ENCODE peak calls at places on chromosomes 11 and 22, in eight cellular contexts. One of them, this sample, is unnamed.

GRCh38 chr11:98423933-98424332 is 596.8 kb upstream of the CNTN5 start:
- DNase-seq in progenitor cell of endocrine pancreas: no peak
- DNase-seq in WTC11: no peak
- DNase-seq in fibroblast of mammary gland: no peak
- DNase-seq in endodermal cell: no peak
- DNase-seq in left ventricle myocardium inferior: no peak
- DNase-seq in testis: no peak
- DNase-seq in GM12865: no peak
- DNase-seq in this sample: no peak

GRCh38 chr22:48957987-48958321 is 869.7 kb downstream of the BRD1 start:
- DNase-seq in testis: peak
- DNase-seq in progenitor cell of endocrine pancreas: no peak
- DNase-seq in fibroblast of mammary gland: no peak
- DNase-seq in left ventricle myocardium inferior: no peak
- DNase-seq in GM12865: no peak
- DNase-seq in WTC11: no peak
- DNase-seq in endodermal cell: no peak
- DNase-seq in this sample: no peak

GRCh38 chr11:7545611-7546010 is 31.8 kb downstream of the PPFIBP2 start:
- DNase-seq in left ventricle myocardium inferior: no peak
- DNase-seq in GM12865: no peak
- DNase-seq in fibroblast of mammary gland: no peak
- DNase-seq in testis: no peak
- DNase-seq in progenitor cell of endocrine pancreas: no peak
- DNase-seq in WTC11: no peak
- DNase-seq in endodermal cell: no peak
- DNase-seq in this sample: no peak

GRCh38 chr11:65448074-65448417 is 25.4 kb downstream of the NEAT1 start:
- DNase-seq in left ventricle myocardium inferior: no peak
- DNase-seq in progenitor cell of endocrine pancreas: no peak
- DNase-seq in endodermal cell: no peak
- DNase-seq in fibroblast of mammary gland: peak
- DNase-seq in testis: no peak
- DNase-seq in WTC11: no peak
- DNase-seq in GM12865: no peak
- DNase-seq in this sample: no peak

GRCh38 chr11:124276081-124276480 is 19.9 kb downstream of the OR8G5 start:
- DNase-seq in testis: no peak
- DNase-seq in progenitor cell of endocrine pancreas: no peak
- DNase-seq in endodermal cell: no peak
- DNase-seq in GM12865: no peak
- DNase-seq in left ventricle myocardium inferior: no peak
- DNase-seq in WTC11: no peak
- DNase-seq in fibroblast of mammary gland: peak
- DNase-seq in this sample: no peak

GRCh38 chr22:37186228-37186996 is 1.6 kb downstream of the C1QTNF6 start:
- DNase-seq in testis: no peak
- DNase-seq in endodermal cell: peak
- DNase-seq in GM12865: peak
- DNase-seq in fibroblast of mammary gland: peak
- DNase-seq in WTC11: no peak
- DNase-seq in progenitor cell of endocrine pancreas: no peak
- DNase-seq in left ventricle myocardium inferior: peak
- DNase-seq in this sample: peak

GRCh38 chr22:45885941-45886395 is 91.0 kb downstream of the WNT7B start:
- DNase-seq in progenitor cell of endocrine pancreas: no peak
- DNase-seq in testis: no peak
- DNase-seq in endodermal cell: peak
- DNase-seq in WTC11: peak
- DNase-seq in GM12865: no peak
- DNase-seq in left ventricle myocardium inferior: peak
- DNase-seq in fibroblast of mammary gland: no peak
- DNase-seq in this sample: no peak

GRCh38 chr22:46572911-46573780 is 35.7 kb upstream of the CELSR1 start:
- DNase-seq in WTC11: no peak
- DNase-seq in fibroblast of mammary gland: no peak
- DNase-seq in endodermal cell: peak
- DNase-seq in progenitor cell of endocrine pancreas: no peak
- DNase-seq in left ventricle myocardium inferior: peak
- DNase-seq in testis: no peak
- DNase-seq in GM12865: no peak
- DNase-seq in this sample: no peak

GRCh38 chr11:10979529-10979928 is 121.7 kb upstream of the ZBED5 start:
- DNase-seq in endodermal cell: no peak
- DNase-seq in left ventricle myocardium inferior: no peak
- DNase-seq in WTC11: no peak
- DNase-seq in fibroblast of mammary gland: no peak
- DNase-seq in testis: no peak
- DNase-seq in progenitor cell of endocrine pancreas: no peak
- DNase-seq in GM12865: peak
- DNase-seq in this sample: no peak

GRCh38 chr11:134032501-134033091 is 36.3 kb upstream of the JAM3 start:
- DNase-seq in progenitor cell of endocrine pancreas: no peak
- DNase-seq in WTC11: peak
- DNase-seq in endodermal cell: peak
- DNase-seq in left ventricle myocardium inferior: no peak
- DNase-seq in GM12865: no peak
- DNase-seq in fibroblast of mammary gland: no peak
- DNase-seq in testis: peak
- DNase-seq in this sample: no peak

DNA sequence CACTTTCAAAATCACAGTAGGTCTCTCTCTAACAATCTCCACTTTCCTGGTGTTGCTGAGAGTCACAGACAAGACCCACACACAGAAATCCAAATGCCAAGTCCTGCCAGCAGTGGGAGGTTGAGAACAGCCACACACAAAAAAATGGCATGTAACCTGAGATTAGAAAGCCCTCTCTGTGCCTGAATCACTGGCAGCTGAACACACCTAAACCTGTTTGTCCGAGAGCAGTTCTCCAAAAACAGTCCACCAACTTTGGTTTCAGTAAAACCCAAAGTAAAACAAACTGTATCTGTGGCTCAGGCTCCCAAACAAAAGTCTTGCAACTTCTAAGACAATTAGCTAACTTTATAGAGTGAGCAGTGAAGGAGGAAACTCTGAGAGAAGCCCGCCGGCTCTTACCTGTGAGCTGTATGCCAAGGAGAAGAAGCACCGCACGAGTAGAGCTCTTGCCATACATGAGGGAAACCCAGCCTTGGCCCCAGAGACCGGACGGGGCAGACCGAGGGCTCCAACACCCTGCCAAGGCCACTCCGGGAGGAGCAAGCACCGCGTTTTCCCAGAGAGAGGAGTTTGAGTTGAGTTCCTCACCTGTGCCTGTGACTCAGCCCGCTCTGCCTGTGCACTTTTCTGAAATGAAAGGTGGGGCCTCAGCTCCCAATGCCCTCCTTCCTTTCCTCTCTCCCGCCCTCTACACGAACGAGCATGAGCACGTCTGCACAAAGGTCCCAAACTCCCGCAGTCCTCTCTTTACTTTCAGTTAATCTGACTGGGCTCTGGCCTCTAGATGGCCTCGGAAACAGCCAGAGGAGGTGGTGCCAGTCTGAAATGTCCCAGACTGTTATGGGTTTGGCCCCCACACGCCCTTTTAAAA is at the start of gene MPZL2:
- DNase-seq in fibroblast of mammary gland: no peak
- DNase-seq in endodermal cell: peak
- DNase-seq in GM12865: no peak
- DNase-seq in left ventricle myocardium inferior: peak
- DNase-seq in testis: peak
- DNase-seq in WTC11: peak
- DNase-seq in progenitor cell of endocrine pancreas: peak
- DNase-seq in this sample: no peak
- TF ChIP-seq CTCF in fibroblast of mammary gland: no peak
- TF ChIP-seq CTCF in endodermal cell: peak
- TF ChIP-seq CTCF in GM12865: no peak
- TF ChIP-seq CTCF in left ventricle myocardium inferior: no peak
- TF ChIP-seq CTCF in testis: no peak
- TF ChIP-seq CTCF in WTC11: no peak
- TF ChIP-seq CTCF in progenitor cell of endocrine pancreas: no peak
- TF ChIP-seq CTCF in this sample: no peak

GRCh38 chr11:27249208-27249509 is 113.9 kb downstream of the CCDC34 start:
- DNase-seq in testis: no peak
- DNase-seq in progenitor cell of endocrine pancreas: no peak
- DNase-seq in endodermal cell: peak
- DNase-seq in fibroblast of mammary gland: no peak
- DNase-seq in left ventricle myocardium inferior: no peak
- DNase-seq in GM12865: no peak
- DNase-seq in WTC11: no peak
- DNase-seq in this sample: no peak
- TF ChIP-seq CTCF in testis: no peak
- TF ChIP-seq CTCF in progenitor cell of endocrine pancreas: no peak
- TF ChIP-seq CTCF in endodermal cell: no peak
- TF ChIP-seq CTCF in fibroblast of mammary gland: no peak
- TF ChIP-seq CTCF in left ventricle myocardium inferior: no peak
- TF ChIP-seq CTCF in GM12865: no peak
- TF ChIP-seq CTCF in WTC11: no peak
- TF ChIP-seq CTCF in this sample: no peak

GRCh38 chr11:69643646-69644045 is 2.7 kb downstream of the CCND1 start:
- DNase-seq in GM12865: no peak
- DNase-seq in WTC11: no peak
- DNase-seq in testis: no peak
- DNase-seq in fibroblast of mammary gland: no peak
- DNase-seq in progenitor cell of endocrine pancreas: no peak
- DNase-seq in left ventricle myocardium inferior: no peak
- DNase-seq in endodermal cell: no peak
- DNase-seq in this sample: no peak
- TF ChIP-seq CTCF in GM12865: no peak
- TF ChIP-seq CTCF in WTC11: no peak
- TF ChIP-seq CTCF in testis: no peak
- TF ChIP-seq CTCF in fibroblast of mammary gland: no peak
- TF ChIP-seq CTCF in progenitor cell of endocrine pancreas: no peak
- TF ChIP-seq CTCF in left ventricle myocardium inferior: peak
- TF ChIP-seq CTCF in endodermal cell: no peak
- TF ChIP-seq CTCF in this sample: peak

GRCh38 chr22:23580586-23581251 is 629 bp upstream of the IGLL1 start:
- DNase-seq in left ventricle myocardium inferior: no peak
- DNase-seq in endodermal cell: no peak
- DNase-seq in WTC11: no peak
- DNase-seq in GM12865: no peak
- DNase-seq in testis: no peak
- DNase-seq in progenitor cell of endocrine pancreas: no peak
- DNase-seq in fibroblast of mammary gland: no peak
- DNase-seq in this sample: no peak
- TF ChIP-seq CTCF in left ventricle myocardium inferior: no peak
- TF ChIP-seq CTCF in endodermal cell: no peak
- TF ChIP-seq CTCF in WTC11: no peak
- TF ChIP-seq CTCF in GM12865: no peak
- TF ChIP-seq CTCF in testis: no peak
- TF ChIP-seq CTCF in progenitor cell of endocrine pancreas: no peak
- TF ChIP-seq CTCF in fibroblast of mammary gland: no peak
- TF ChIP-seq CTCF in this sample: no peak

GRCh38 chr11:72927380-72927779 is 113.2 kb downstream of the ATG16L2 start:
- DNase-seq in GM12865: no peak
- DNase-seq in fibroblast of mammary gland: no peak
- DNase-seq in left ventricle myocardium inferior: no peak
- DNase-seq in testis: no peak
- DNase-seq in WTC11: no peak
- DNase-seq in endodermal cell: no peak
- DNase-seq in progenitor cell of endocrine pancreas: no peak
- DNase-seq in this sample: no peak

GRCh38 chr11:72925656-72926055 is 111.4 kb downstream of the ATG16L2 start:
- DNase-seq in left ventricle myocardium inferior: no peak
- DNase-seq in fibroblast of mammary gland: no peak
- DNase-seq in WTC11: no peak
- DNase-seq in endodermal cell: no peak
- DNase-seq in testis: no peak
- DNase-seq in progenitor cell of endocrine pancreas: no peak
- DNase-seq in GM12865: no peak
- DNase-seq in this sample: no peak

GRCh38 chr11:72926076-72926475 is 111.9 kb downstream of the ATG16L2 start:
- DNase-seq in left ventricle myocardium inferior: no peak
- DNase-seq in testis: no peak
- DNase-seq in fibroblast of mammary gland: no peak
- DNase-seq in progenitor cell of endocrine pancreas: no peak
- DNase-seq in WTC11: no peak
- DNase-seq in endodermal cell: no peak
- DNase-seq in GM12865: no peak
- DNase-seq in this sample: no peak

GRCh38 chr11:72921028-72921716 is 107.0 kb downstream of the ATG16L2 start:
- DNase-seq in GM12865: no peak
- DNase-seq in fibroblast of mammary gland: no peak
- DNase-seq in endodermal cell: no peak
- DNase-seq in testis: peak
- DNase-seq in left ventricle myocardium inferior: no peak
- DNase-seq in WTC11: no peak
- DNase-seq in progenitor cell of endocrine pancreas: no peak
- DNase-seq in this sample: no peak

DNA sequence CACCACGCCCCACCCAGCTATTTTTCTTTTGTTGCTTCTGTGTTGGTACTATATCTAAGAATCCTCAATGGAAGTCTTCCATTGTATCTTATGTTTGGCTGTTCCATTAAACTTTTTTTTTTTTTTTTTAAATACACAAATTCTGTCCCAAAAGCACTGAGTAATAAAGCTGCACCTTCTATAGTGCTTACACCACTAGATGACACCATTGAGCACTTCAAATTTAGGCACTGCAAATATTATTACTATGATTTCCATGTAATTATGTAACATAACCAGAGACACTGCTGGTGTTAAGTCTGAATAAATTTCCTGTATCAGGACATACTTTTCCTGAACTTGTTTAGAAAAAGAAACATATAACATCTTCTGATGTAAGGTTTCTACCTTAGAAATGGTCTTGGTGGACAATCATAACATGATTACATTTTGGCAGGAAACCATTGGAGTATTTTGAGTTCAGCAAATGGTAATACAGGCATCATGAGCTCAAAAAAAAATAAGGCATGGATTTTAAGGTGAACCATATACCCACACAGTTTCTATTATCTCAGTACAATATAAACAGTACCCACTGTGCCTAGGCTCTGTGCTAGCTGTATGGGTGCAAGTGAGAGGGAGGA is 110.5 kb downstream of the ATG16L2 start:
- DNase-seq in endodermal cell: no peak
- DNase-seq in GM12865: peak
- DNase-seq in WTC11: no peak
- DNase-seq in fibroblast of mammary gland: peak
- DNase-seq in progenitor cell of endocrine pancreas: no peak
- DNase-seq in testis: no peak
- DNase-seq in left ventricle myocardium inferior: no peak
- DNase-seq in this sample: no peak
- TF ChIP-seq CTCF in endodermal cell: peak
- TF ChIP-seq CTCF in GM12865: peak
- TF ChIP-seq CTCF in WTC11: no peak
- TF ChIP-seq CTCF in fibroblast of mammary gland: peak
- TF ChIP-seq CTCF in progenitor cell of endocrine pancreas: peak
- TF ChIP-seq CTCF in testis: peak
- TF ChIP-seq CTCF in left ventricle myocardium inferior: peak
- TF ChIP-seq CTCF in this sample: peak

DNA sequence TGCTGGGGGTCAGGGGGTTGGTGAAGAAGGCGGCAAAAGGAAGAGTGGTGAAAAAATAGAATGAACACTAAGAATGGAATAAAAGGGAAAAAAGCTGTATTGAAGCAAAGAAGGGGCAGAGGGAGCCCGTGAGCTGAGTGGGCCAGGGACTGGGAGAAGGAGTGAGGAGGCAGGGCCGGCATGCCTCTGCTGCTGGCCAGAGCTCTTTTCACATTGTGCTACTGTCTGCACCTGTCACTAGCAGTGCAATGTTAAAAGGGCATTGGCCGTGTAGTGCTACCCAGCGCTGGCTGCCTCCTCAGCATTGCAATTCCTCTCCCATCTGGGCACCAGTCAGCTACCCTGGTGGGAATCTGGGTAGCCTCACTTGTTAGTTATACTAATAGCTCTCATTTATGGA is 8.7 kb downstream of the YPEL4 start:
- DNase-seq in left ventricle myocardium inferior: no peak
- DNase-seq in fibroblast of mammary gland: peak
- DNase-seq in progenitor cell of endocrine pancreas: no peak
- DNase-seq in endodermal cell: peak
- DNase-seq in testis: no peak
- DNase-seq in GM12865: no peak
- DNase-seq in WTC11: peak
- DNase-seq in this sample: no peak
- TF ChIP-seq CTCF in left ventricle myocardium inferior: no peak
- TF ChIP-seq CTCF in fibroblast of mammary gland: peak
- TF ChIP-seq CTCF in progenitor cell of endocrine pancreas: peak
- TF ChIP-seq CTCF in endodermal cell: no peak
- TF ChIP-seq CTCF in testis: no peak
- TF ChIP-seq CTCF in GM12865: peak
- TF ChIP-seq CTCF in WTC11: no peak
- TF ChIP-seq CTCF in this sample: no peak

This sample was measured in natural killer cell.